ENCODE peak calls at places on chromosome 4, in four cellular contexts. V is IMR-90, I is heart right ventricle, R is esophagus squamous epithelium. X is an unnamed sample. For H3K4me1, the result is how much of the 10 kb centered on the place peaks cover.

GRCh38 chr4:101282076-101282844 is 65.1 kb downstream of the PPP3CA start:
- DNase-seq in V (no peak), I (no peak), R (no peak), X (no peak)

GRCh38 chr4:128255906-128256305 is 31.7 kb downstream of the PGRMC2 start:
- DNase-seq in I (no peak), R (no peak), V (no peak), X (no peak)

GRCh38 chr4:152500308-152500707 is 35.6 kb downstream of the FBXW7 start:
- DNase-seq in I (no peak), R (no peak), V (no peak), X (no peak)

GRCh38 chr4:8303485-8304281 is 34.1 kb downstream of the HTRA3 start:
- DNase-seq in R (no peak), I (no peak), V (peak), X (no peak)

GRCh38 chr4:120769227-120769626 is 153.3 kb downstream of the PRDM5 start:
- DNase-seq in V (peak), R (no peak), I (no peak), X (no peak)

GRCh38 chr4:95910749-95911148 is 70.9 kb downstream of the PDHA2 start:
- DNase-seq in R (no peak), V (no peak), I (no peak), X (no peak)

GRCh38 chr4:120902925-120903324 is 19.6 kb downstream of the PRDM5 start:
- DNase-seq in V (no peak), I (no peak), R (no peak), X (no peak)

GRCh38 chr4:74042681-74043080 is 4.2 kb upstream of the CXCL3 start:
- DNase-seq in I (no peak), V (no peak), R (no peak), X (no peak)

GRCh38 chr4:69489856-69490255 is 5.8 kb downstream of the UGT2B4 start:
- DNase-seq in V (no peak), I (no peak), R (no peak), X (no peak)

GRCh38 chr4:36243355-36244256 is 708 bp downstream of the ARAP2 start:
- DNase-seq in I (peak), V (peak), R (peak), X (no peak)

GRCh38 chr4:107857741-107858140 is 33.0 kb downstream of the SGMS2 start:
- DNase-seq in I (no peak), V (no peak), R (no peak), X (no peak)

GRCh38 chr4:130668859-130669258 is 1572.9 kb downstream of the C4orf33 start:
- DNase-seq in I (no peak), R (no peak), V (no peak), X (no peak)

GRCh38 chr4:139167774-139168444 is 9.1 kb downstream of the ELF2 start:
- DNase-seq in I (no peak), V (peak), R (no peak), X (no peak)

GRCh38 chr4:123767801-123768200 is 371.2 kb downstream of the SPRY1 start:
- DNase-seq in R (no peak), I (no peak), V (peak), X (no peak)

GRCh38 chr4:40576651-40577480 is 52.8 kb downstream of the RBM47 start:
- DNase-seq in R (peak), I (peak), V (peak), X (peak)

GRCh38 chr4:120517966-120518365 is 404.6 kb downstream of the PRDM5 start:
- DNase-seq in R (no peak), V (peak), I (no peak), X (no peak)

DNA sequence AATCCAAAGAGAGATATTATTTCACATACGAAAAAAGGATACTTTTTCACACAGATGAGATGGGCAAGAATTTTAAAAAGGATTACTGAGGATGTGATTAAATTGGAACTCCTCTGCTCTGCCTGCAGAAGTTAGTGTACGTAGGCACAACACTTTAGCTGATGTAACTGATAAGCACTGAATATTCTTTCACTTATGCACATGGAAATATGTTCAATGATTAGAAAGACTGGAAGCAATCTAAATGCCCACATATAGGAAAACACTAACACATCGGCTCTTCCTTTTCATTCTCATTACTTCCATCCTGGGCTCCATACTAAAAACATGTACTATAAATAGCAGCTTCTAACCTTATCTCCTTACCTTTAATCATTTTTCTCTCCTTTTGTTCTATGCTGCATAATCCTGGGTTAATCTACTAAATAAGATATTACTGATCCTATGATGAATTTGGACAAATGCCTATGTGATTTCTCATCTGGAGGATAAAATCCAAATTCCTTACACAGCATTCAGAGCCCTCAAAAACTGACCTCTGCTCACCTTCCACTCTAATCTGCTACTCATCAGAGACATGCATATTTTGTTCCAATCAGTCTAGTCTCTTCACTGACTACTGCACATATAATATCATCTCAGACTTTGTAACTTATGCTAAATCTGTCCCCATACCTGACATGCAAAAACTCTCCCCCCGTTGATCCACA is 197.8 kb downstream of the PDGFC start:
- DNase-seq in R (no peak), I (no peak), V (peak), X (no peak)
- H3K4me1 ChIP-seq in R (under half), I (under half), V (under half), X (under half)

DNA sequence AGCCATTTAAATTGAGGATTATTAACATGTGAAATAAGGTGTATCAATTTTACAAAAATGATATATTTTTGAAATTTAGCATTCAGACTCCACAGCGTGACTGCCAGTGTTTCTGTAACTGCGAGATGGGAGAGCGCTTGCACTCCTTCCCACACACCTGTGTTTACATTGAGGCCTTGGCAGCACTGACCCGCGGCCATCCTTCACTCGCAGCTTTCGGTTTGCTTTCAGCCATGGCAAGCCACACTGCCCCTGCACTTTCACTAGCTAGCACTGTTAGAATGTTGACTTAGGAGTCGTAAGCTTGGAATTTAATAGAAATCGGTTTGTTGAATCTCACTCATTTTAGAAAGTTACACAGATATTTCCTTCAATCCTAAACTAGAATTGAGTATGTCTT is 136.2 kb downstream of the CFAP299 start:
- DNase-seq in I (no peak), R (no peak), V (peak), X (no peak)
- H3K4me3 ChIP-seq in I (no peak), R (peak), V (peak), X (no peak)

DNA sequence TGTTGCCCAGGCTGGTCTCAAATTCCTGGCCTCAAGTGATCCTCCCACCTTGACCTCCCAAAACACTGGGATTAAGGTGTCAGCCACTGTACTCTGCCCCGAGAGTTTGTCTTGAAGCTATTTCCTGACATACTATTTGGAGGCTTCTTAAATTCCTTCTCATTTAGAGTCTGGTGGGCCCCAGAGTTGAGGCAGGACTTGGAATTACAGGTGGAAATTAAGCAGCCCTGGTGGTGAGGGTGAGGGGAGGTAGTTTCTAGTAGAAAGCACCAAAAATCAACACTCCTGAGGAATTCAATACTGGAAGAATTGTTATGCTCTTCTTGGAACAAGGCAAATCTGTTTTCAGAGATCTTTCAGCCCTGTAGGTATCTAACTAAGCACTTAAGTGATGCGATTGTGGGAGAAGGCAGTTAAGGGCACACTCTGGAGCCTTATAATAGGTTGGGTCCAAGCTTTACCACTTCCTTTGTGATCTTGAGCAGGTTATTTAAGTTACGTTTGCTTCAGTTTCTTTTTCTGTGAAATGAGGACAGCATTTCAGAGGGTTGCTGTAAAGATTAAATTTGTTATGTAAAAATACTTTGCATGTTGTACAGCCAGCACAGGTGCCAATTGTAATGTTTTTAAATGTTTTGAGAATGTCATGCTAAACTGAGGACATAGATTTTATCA is 200.7 kb downstream of the SOWAHB start:
- DNase-seq in I (no peak), R (no peak), V (no peak), X (no peak)
- H3K4me1 ChIP-seq in I (under half), R (under half), V (under half), X (under half)

DNA sequence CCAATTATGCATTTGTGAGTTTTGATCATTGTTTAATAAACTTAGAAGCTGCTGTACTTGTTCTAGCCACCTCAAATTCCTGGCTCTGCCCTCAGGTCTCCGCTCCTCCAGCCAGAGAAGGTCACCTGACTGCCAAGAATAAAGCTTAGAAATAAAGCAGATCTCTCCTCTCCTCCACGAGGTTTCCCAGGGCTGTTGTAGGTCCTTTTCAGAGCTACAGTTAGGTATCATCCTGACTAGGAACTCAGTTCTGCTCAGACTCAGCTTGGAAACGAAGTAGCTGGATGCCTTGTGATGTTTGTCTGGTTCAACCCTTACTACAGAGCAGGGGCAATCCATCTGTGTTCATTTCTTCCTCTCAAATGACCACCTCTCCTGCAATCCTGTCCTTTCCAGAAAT is 79.1 kb upstream of the RAPGEF2 start:
- DNase-seq in R (no peak), V (no peak), I (no peak), X (no peak)
- H3K4me3 ChIP-seq in R (no peak), V (no peak), I (no peak), X (no peak)

DNA sequence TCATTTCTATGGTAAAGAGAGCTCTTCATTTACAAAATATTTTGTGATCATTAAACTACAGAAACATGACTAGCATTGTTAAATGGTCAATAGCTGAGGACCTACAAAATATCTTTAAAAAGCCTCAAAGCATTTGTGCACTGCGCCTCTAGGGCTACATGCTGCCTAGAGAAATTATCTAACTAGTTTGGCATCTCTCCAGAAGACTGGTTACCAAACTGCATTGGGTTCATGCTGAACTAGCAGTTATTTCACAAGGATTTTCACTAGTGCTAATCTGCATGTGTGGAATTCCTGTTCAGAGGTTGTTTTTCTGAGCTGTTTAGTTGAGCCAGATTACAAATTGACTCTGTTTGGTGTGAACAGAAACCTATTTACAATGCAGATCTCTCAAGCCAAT is 58.5 kb upstream of the PITX2 start:
- DNase-seq in V (no peak), I (no peak), R (no peak), X (no peak)
- H3K4me1 ChIP-seq in V (under half), I (under half), R (under half), X (under half)

GRCh38 chr4:176186721-176187395 is 8.5 kb downstream of the SPATA4 start:
- DNase-seq in R (no peak), V (no peak), I (no peak), X (no peak)
- H3K4me3 ChIP-seq in R (no peak), V (no peak), I (no peak), X (no peak)

X was measured in tibial nerve.